ENCODE peak calls at places on chromosome 6, in nine cellular contexts. Z, N, W, X, F, A, P, G and S are unnamed samples.

GRCh38 chr6:169937389-169938261 is 186.2 kb downstream of the ERMARD start:
- DNase-seq in Z (no peak), N (no peak), W (no peak), X (no peak), F (no peak), A (no peak), P (no peak), G (no peak), S (no peak)

GRCh38 chr6:168374051-168374502 is 54.5 kb upstream of the DACT2 start:
- DNase-seq in Z (no peak), N (no peak), W (no peak), X (no peak), F (no peak), A (no peak), P (no peak), G (peak), S (no peak)

GRCh38 chr6:43952746-43953145 is 174.5 kb downstream of the MRPL14 start:
- DNase-seq in Z (no peak), N (peak), W (no peak), X (no peak), F (no peak), A (no peak), P (no peak), G (no peak), S (no peak)

GRCh38 chr6:157099912-157100593 is 223.3 kb downstream of the TMEM242 start:
- DNase-seq in Z (no peak), N (peak), W (no peak), X (no peak), F (no peak), A (no peak), P (peak), G (no peak), S (no peak)

GRCh38 chr6:168354338-168354737 is 34.8 kb upstream of the DACT2 start:
- DNase-seq in Z (no peak), N (no peak), W (no peak), X (no peak), F (no peak), A (no peak), P (no peak), G (peak), S (no peak)

GRCh38 chr6:32973144-32973854 is 4.9 kb downstream of the BRD2 start:
- DNase-seq in Z (no peak), N (peak), W (no peak), X (no peak), F (peak), A (no peak), P (peak), G (no peak), S (peak)

GRCh38 chr6:1390805-1391511 is 1.6 kb downstream of the FOXF2 start:
- DNase-seq in Z (no peak), N (no peak), W (no peak), X (no peak), F (no peak), A (peak), P (no peak), G (no peak), S (peak)

GRCh38 chr6:105624055-105624454 is 221.2 kb upstream of the PREP start:
- DNase-seq in Z (no peak), N (no peak), W (no peak), X (no peak), F (no peak), A (no peak), P (no peak), G (no peak), S (peak)

GRCh38 chr6:119620846-119621570 is 271.4 kb upstream of the MAN1A1 start:
- DNase-seq in Z (no peak), N (peak), W (no peak), X (no peak), F (peak), A (peak), P (peak), G (no peak), S (peak)

GRCh38 chr6:7986219-7986618 is 75.6 kb upstream of the TXNDC5 start:
- DNase-seq in Z (no peak), N (no peak), W (no peak), X (no peak), F (no peak), A (no peak), P (no peak), G (peak), S (no peak)

GRCh38 chr6:50936277-50936681 is 117.6 kb downstream of the TFAP2B start:
- DNase-seq in Z (no peak), N (no peak), W (no peak), X (no peak), F (no peak), A (peak), P (no peak), G (no peak), S (no peak)

GRCh38 chr6:156864557-156864956 is 87.4 kb downstream of the ARID1B start:
- DNase-seq in Z (no peak), N (peak), W (no peak), X (no peak), F (peak), A (no peak), P (peak), G (no peak), S (no peak)

GRCh38 chr6:30325873-30326445 is 768 bp upstream of the TRIM39 start:
- DNase-seq in Z (no peak), N (peak), W (peak), X (peak), F (no peak), A (peak), P (peak), G (peak), S (peak)

GRCh38 chr6:157317129-157317814 is 6.0 kb downstream of the TMEM242 start:
- DNase-seq in Z (peak), N (peak), W (peak), X (peak), F (peak), A (peak), P (peak), G (no peak), S (peak)

GRCh38 chr6:90274481-90275030 is 22.1 kb downstream of the BACH2 start:
- DNase-seq in Z (no peak), N (no peak), W (no peak), X (no peak), F (no peak), A (no peak), P (no peak), G (no peak), S (no peak)

GRCh38 chr6:42236680-42237473 is 19.2 kb upstream of the MRPS10 start:
- DNase-seq in Z (no peak), N (no peak), W (no peak), X (no peak), F (no peak), A (no peak), P (no peak), G (no peak), S (no peak)

GRCh38 chr6:41423002-41423401 is 87.6 kb downstream of the NCR2 start:
- DNase-seq in Z (no peak), N (no peak), W (no peak), X (no peak), F (no peak), A (no peak), P (no peak), G (no peak), S (no peak)

GRCh38 chr6:3751019-3751729 is at the start of gene PXDC1:
- DNase-seq in Z (no peak), N (no peak), W (no peak), X (no peak), F (peak), A (no peak), P (peak), G (peak), S (no peak)
- H3K4me3 ChIP-seq in Z (peak), N (peak), W (peak), X (peak), F (peak), A (peak), P (peak), G (peak), S (peak)

DNA sequence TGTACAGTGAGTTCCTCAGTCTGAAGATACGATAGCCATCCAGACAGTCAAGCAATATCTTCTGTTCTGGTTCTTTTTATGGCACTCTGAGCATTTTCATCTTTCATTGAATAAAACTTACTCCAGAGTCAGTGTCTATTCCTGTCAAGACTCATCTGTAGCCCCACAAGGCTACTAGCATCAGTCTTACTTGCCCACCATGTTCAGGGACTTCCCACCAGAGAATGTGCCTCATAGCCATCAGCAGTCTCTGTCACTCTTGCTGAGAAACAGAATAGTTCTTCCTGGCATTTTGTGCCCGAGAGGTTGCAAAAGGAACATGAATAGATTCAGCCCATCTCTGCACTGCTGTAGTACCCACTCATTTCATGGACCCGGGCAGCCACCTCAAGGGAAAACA is 12.7 kb upstream of the DCBLD1 start:
- DNase-seq in Z (no peak), N (no peak), W (no peak), X (no peak), F (no peak), A (no peak), P (no peak), G (no peak), S (no peak)
- TF ChIP-seq CTCF in Z (no peak), N (no peak), W (no peak), X (no peak), F (no peak), A (no peak), P (no peak), G (no peak), S (no peak)

DNA sequence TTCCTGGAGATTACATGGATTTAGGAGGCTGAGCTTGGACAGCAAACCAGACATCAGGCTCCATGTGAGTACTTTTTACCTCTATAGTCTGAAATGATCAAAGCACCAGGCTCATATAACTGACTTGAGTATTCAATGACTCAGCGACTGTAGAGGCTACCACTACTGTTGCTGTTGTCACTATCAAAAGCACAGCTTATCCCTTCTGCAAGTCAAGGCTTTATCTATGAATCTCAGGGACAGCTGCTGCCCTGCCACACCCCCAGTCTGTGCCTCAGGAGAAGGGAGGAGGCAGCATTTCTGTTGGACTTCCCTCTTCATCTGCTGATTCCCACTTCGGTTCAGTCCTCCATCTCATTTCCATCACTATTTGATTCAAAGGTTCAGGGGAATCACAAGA is 80.5 kb upstream of the CNR1 start:
- DNase-seq in Z (no peak), N (no peak), W (no peak), X (no peak), F (no peak), A (no peak), P (no peak), G (no peak), S (no peak)
- H3K4me3 ChIP-seq in Z (no peak), N (no peak), W (no peak), X (no peak), F (no peak), A (no peak), P (no peak), G (no peak), S (no peak)

GRCh38 chr6:52074155-52074554 is 13.3 kb downstream of the PKHD1 start:
- DNase-seq in Z (no peak), N (no peak), W (no peak), X (no peak), F (peak), A (no peak), P (no peak), G (no peak), S (no peak)

GRCh38 chr6:52081237-52081636 is 6.2 kb downstream of the PKHD1 start:
- DNase-seq in Z (no peak), N (no peak), W (no peak), X (no peak), F (no peak), A (no peak), P (no peak), G (no peak), S (no peak)

GRCh38 chr6:52077961-52078613 is 9.3 kb downstream of the PKHD1 start:
- DNase-seq in Z (no peak), N (no peak), W (no peak), X (no peak), F (no peak), A (no peak), P (no peak), G (no peak), S (no peak)

GRCh38 chr6:52077180-52077884 is 10.1 kb downstream of the PKHD1 start:
- DNase-seq in Z (no peak), N (no peak), W (no peak), X (no peak), F (no peak), A (no peak), P (peak), G (no peak), S (no peak)

GRCh38 chr6:52076791-52077179 is 10.6 kb downstream of the PKHD1 start:
- DNase-seq in Z (no peak), N (no peak), W (no peak), X (no peak), F (no peak), A (no peak), P (no peak), G (no peak), S (no peak)
- TF ChIP-seq CTCF in Z (no peak), N (no peak), W (no peak), X (no peak), F (no peak), A (no peak), P (no peak), G (no peak), S (no peak)

GRCh38 chr6:21151178-21151956 is 442.2 kb upstream of the SOX4 start:
- DNase-seq in Z (no peak), N (no peak), W (no peak), X (no peak), F (no peak), A (no peak), P (no peak), G (no peak), S (no peak)
- H3K4me3 ChIP-seq in Z (no peak), N (no peak), W (no peak), X (no peak), F (no peak), A (no peak), P (no peak), G (no peak), S (no peak)